ENCODE peak calls at places on chromosomes 7 and 10, in five cellular contexts. O, Y, I, D and V are unnamed samples.

GRCh38 chr7:51226042-51226755 is 90.4 kb downstream of the COBL start:
- DNase-seq in O (no peak), Y (no peak), I (peak; percentile 12), D (no peak), V (no peak)

GRCh38 chr7:116741625-116742316 is 69.8 kb downstream of the MET start:
- DNase-seq in O (no peak), Y (no peak), I (no peak), D (no peak), V (peak; percentile 77)

GRCh38 chr7:83410989-83411591 is 237.8 kb downstream of the SEMA3E start:
- DNase-seq in O (no peak), Y (peak; percentile 73), I (peak; percentile 62), D (peak; percentile 9), V (peak; percentile 28)

GRCh38 chr7:106485031-106485551 is 175.9 kb downstream of the CCDC71L start:
- DNase-seq in O (no peak), Y (no peak), I (no peak), D (no peak), V (no peak)

GRCh38 chr7:81833401-81833800 is 63.6 kb upstream of the HGF start:
- DNase-seq in O (no peak), Y (no peak), I (no peak), D (no peak), V (no peak)

GRCh38 chr7:23114854-23115253 is 9.3 kb downstream of the KLHL7 start:
- DNase-seq in O (no peak), Y (no peak), I (no peak), D (no peak), V (no peak)

GRCh38 chr10:15427836-15428414 is 56.8 kb upstream of the FAM171A1 start:
- DNase-seq in O (no peak), Y (no peak), I (peak; percentile 53), D (peak; percentile 52), V (peak; percentile 41)

GRCh38 chr7:11716185-11716584 is 115.8 kb downstream of the THSD7A start:
- DNase-seq in O (no peak), Y (peak; percentile 70), I (peak; percentile 62), D (no peak), V (no peak)

GRCh38 chr10:103455235-103455634 is 3.1 kb upstream of the CALHM2 start:
- DNase-seq in O (no peak), Y (no peak), I (no peak), D (no peak), V (no peak)

GRCh38 chr10:113644185-113645120 is 19.4 kb downstream of the NRAP start:
- DNase-seq in O (no peak), Y (no peak), I (peak; percentile 45), D (no peak), V (peak; percentile 15)